ENCODE peak calls at places on chromosomes 12 and 14, in five cellular contexts. V, T, O, U and Z are unnamed samples.

GRCh38 chr14:30223385-30223785 is 295.7 kb upstream of the PRKD1 start:
- DNase-seq in O (no peak), T (peak; percentile 57), V (no peak), U (peak; percentile 11), Z (no peak)

GRCh38 chr12:65339161-65339560 is 60.7 kb downstream of the MSRB3 start:
- DNase-seq in T (no peak), O (no peak), U (no peak), V (no peak), Z (no peak)

GRCh38 chr12:18703326-18703725 is 34.5 kb downstream of the PLCZ1 start:
- DNase-seq in U (no peak), V (no peak), O (no peak), T (no peak), Z (no peak)

GRCh38 chr14:72810201-72810600 is 83.7 kb downstream of the DPF3 start:
- DNase-seq in V (no peak), T (no peak), O (no peak), U (no peak), Z (peak; percentile 6)

GRCh38 chr12:5262450-5262849 is 169.5 kb upstream of the NTF3 start:
- DNase-seq in V (no peak), U (no peak), T (no peak), O (no peak), Z (no peak)

GRCh38 chr12:77124767-77125166 is 59.4 kb upstream of the E2F7 start:
- DNase-seq in T (no peak), U (no peak), V (no peak), O (no peak), Z (no peak)

GRCh38 chr14:69580009-69580577 is 5.4 kb upstream of the CCDC177 start:
- DNase-seq in T (no peak), O (no peak), V (no peak), U (no peak), Z (no peak)

GRCh38 chr14:102775855-102776760 is 1.1 kb upstream of the TRAF3 start:
- DNase-seq in V (no peak), O (no peak), U (peak; percentile 70), T (no peak), Z (no peak)

GRCh38 chr12:128801879-128802391 is 21.8 kb downstream of the SLC15A4 start:
- DNase-seq in V (no peak), U (no peak), O (no peak), T (no peak), Z (no peak)

GRCh38 chr14:62117010-62117717 is 354.9 kb downstream of the SNAPC1 start:
- DNase-seq in O (peak; percentile 47), V (peak; percentile 9), T (peak; percentile 66), U (peak; percentile 48), Z (no peak)

GRCh38 chr14:98183556-98183955 is 1088.4 kb downstream of the BCL11B start:
- DNase-seq in V (no peak), T (no peak), U (no peak), O (no peak), Z (no peak)